ENCODE peak calls at places on chromosomes 12 and 14, in five cellular contexts. I, W, Q, K and D are unnamed samples. For H3K4me1, the result is how much of the 10 kb centered on the place peaks cover.

GRCh38 chr14:51442513-51443175 is 202.6 kb downstream of the TMX1 start:
- DNase-seq in I (no peak), W (no peak), Q (no peak), K (no peak), D (no peak)

GRCh38 chr14:20907214-20907613 is 16.0 kb downstream of the RNASE3 start:
- DNase-seq in I (no peak), W (no peak), Q (no peak), K (no peak), D (no peak)

GRCh38 chr12:18998343-18999270 is 130.9 kb upstream of the PLEKHA5 start:
- DNase-seq in I (no peak), W (no peak), Q (no peak), K (no peak), D (no peak)

GRCh38 chr12:97989366-97989940 is 525.9 kb upstream of the TMPO start:
- DNase-seq in I (no peak), W (no peak), Q (no peak), K (no peak), D (no peak)

GRCh38 chr12:92304335-92305066 is 158.9 kb upstream of the BTG1 start:
- DNase-seq in I (no peak), W (peak), Q (no peak), K (no peak), D (no peak)

GRCh38 chr12:109387425-109388166 is 39.9 kb downstream of the MYO1H start:
- DNase-seq in I (no peak), W (peak), Q (no peak), K (no peak), D (no peak)

GRCh38 chr12:95248604-95249355 is 31.2 kb downstream of the VEZT start:
- DNase-seq in I (no peak), W (peak), Q (no peak), K (no peak), D (no peak)

GRCh38 chr14:71451501-71451900 is 480.7 kb upstream of the RGS6 start:
- DNase-seq in I (no peak), W (no peak), Q (no peak), K (no peak), D (no peak)

GRCh38 chr14:22887990-22888378 is 5.0 kb downstream of the REM2 start:
- DNase-seq in I (no peak), W (no peak), Q (no peak), K (peak), D (no peak)

GRCh38 chr14:89443002-89443660 is 26.1 kb upstream of the FOXN3 start:
- DNase-seq in I (no peak), W (no peak), Q (no peak), K (no peak), D (no peak)

GRCh38 chr14:77212933-77213656 is 31.5 kb downstream of the TMEM63C start:
- DNase-seq in I (no peak), W (peak), Q (no peak), K (peak), D (peak)

GRCh38 chr14:104248203-104249055 is 110.0 kb downstream of the KIF26A start:
- DNase-seq in I (no peak), W (no peak), Q (peak), K (no peak), D (no peak)

GRCh38 chr14:22319526-22320352 is 269.3 kb downstream of the DAD1 start:
- DNase-seq in I (no peak), W (peak), Q (no peak), K (peak), D (no peak)

GRCh38 chr12:95690861-95691635 is 99.5 kb downstream of the NTN4 start:
- DNase-seq in I (no peak), W (no peak), Q (no peak), K (no peak), D (no peak)

GRCh38 chr12:91923864-91924263 is 221.8 kb downstream of the BTG1 start:
- DNase-seq in I (no peak), W (no peak), Q (peak), K (no peak), D (no peak)

GRCh38 chr14:51607677-51608076 is 44.0 kb upstream of the FRMD6 start:
- DNase-seq in I (no peak), W (no peak), Q (no peak), K (no peak), D (no peak)

GRCh38 chr12:101877816-101878811 is 734 bp downstream of the DRAM1 start:
- DNase-seq in I (no peak), W (no peak), Q (no peak), K (peak), D (peak)

GRCh38 chr14:92635896-92636295 is 112.5 kb downstream of the LGMN start:
- DNase-seq in I (no peak), W (peak), Q (no peak), K (no peak), D (no peak)

GRCh38 chr12:119678459-119678858 is 10.5 kb downstream of the PRKAB1 start:
- DNase-seq in I (no peak), W (peak), Q (no peak), K (no peak), D (no peak)

GRCh38 chr12:26768611-26769603 is 64.1 kb downstream of the ITPR2 start:
- DNase-seq in I (no peak), W (no peak), Q (no peak), K (no peak), D (no peak)

GRCh38 chr12:67630373-67631088 is 18.0 kb upstream of the DYRK2 start:
- DNase-seq in I (no peak), W (peak), Q (no peak), K (peak), D (no peak)

GRCh38 chr12:42125372-42125767 is 19.3 kb downstream of the GXYLT1 start:
- DNase-seq in I (no peak), W (no peak), Q (no peak), K (no peak), D (no peak)

GRCh38 chr12:108478611-108479010 is 36.5 kb upstream of the FICD start:
- DNase-seq in I (no peak), W (no peak), Q (no peak), K (no peak), D (no peak)

GRCh38 chr12:47590771-47591368 is 115.0 kb downstream of the RPAP3 start:
- DNase-seq in I (no peak), W (no peak), Q (no peak), K (no peak), D (no peak)

GRCh38 chr12:18224745-18225144 is 36.6 kb upstream of the PIK3C2G start:
- DNase-seq in I (no peak), W (peak), Q (no peak), K (no peak), D (no peak)

DNA sequence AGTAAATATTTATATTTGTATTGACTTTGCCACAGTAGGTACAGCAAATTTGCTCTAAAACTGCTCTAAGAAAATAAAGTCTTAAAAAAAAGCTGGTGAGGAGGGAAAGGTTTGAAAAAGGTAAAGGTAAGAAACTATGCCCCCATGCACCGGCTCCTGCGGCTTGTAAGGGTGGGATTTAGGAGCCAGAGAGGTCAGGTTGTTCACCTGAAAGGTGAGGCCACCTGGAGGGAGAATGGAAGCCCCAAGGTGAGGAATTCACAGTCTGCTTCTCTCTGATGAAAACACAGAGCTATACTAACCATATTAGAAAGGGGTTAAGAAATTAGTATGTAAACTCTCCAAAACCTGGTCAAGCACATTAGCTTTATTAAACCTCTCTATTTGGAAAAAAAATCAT is 31.8 kb downstream of the CPM start:
- DNase-seq in I (no peak), W (no peak), Q (no peak), K (no peak), D (no peak)
- TF ChIP-seq CTCF in I (no peak), W (no peak), Q (no peak), K (no peak), D (no peak)

DNA sequence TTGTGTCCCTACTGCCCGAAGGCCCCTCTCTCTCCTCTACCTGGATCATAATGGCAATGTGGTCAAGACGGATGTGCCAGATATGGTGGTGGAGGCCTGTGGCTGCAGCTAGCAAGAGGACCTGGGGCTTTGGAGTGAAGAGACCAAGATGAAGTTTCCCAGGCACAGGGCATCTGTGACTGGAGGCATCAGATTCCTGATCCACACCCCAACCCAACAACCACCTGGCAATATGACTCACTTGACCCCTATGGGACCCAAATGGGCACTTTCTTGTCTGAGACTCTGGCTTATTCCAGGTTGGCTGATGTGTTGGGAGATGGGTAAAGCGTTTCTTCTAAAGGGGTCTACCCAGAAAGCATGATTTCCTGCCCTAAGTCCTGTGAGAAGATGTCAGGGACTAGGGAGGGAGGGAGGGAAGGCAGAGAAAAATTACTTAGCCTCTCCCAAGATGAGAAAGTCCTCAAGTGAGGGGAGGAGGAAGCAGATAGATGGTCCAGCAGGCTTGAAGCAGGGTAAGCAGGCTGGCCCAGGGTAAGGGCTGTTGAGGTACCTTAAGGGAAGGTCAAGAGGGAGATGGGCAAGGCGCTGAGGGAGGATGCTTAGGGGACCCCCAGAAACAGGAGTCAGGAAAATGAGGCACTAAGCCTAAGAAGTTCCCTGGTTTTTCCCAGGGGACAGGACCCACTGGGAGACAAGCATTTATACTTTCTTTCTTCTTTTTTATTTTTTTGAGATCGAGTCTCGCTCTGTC is 1.8 kb downstream of the INHBE start:
- DNase-seq in I (no peak), W (no peak), Q (no peak), K (no peak), D (no peak)
- H3K4me1 ChIP-seq in I (under half), W (under half), Q (under half), K (under half), D (under half)

DNA sequence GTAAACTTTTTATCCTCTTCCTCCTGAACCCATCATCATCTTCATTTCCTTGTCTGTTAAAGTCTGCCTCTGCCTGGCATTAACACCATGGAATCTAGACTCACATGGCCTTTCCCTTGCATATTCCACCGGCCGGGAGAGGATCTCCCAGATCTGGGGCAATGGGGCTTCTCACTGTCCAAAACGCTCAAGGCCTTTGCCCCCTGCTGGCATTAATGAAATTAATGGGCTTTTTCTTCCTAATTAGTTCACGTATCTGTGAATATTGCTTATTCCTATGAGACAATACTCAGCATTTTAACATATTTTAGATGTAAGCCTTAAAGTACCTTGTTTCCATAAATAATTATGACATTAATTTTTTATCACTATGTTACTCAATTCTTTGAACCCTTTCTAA is 42.9 kb upstream of the CAPRIN2 start:
- DNase-seq in I (no peak), W (no peak), Q (no peak), K (no peak), D (no peak)
- TF ChIP-seq CTCF in I (no peak), W (no peak), Q (no peak), K (no peak), D (no peak)

DNA sequence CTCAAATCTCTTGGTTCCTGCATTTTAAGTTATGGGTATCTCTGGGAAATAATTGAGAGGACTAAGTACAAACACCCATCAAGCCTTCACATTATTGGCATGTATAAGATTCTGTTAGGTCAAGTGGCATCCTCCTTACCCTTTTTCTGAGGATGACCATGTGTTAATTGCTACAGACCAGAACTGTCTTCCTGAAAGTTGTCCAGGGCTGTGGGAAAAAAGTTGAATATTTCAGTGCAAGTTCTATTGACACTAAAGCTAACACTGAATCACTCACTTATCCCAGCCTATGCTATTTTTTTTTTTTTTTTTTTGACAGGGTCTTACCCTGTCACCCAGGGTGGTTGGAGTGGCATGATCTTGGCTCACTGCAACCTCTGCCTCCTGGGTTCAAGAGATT is 130.1 kb upstream of the HIF1A start:
- DNase-seq in I (no peak), W (no peak), Q (no peak), K (no peak), D (no peak)
- H3K4me1 ChIP-seq in I (under half), W (under half), Q (half or more), K (under half), D (under half)

DNA sequence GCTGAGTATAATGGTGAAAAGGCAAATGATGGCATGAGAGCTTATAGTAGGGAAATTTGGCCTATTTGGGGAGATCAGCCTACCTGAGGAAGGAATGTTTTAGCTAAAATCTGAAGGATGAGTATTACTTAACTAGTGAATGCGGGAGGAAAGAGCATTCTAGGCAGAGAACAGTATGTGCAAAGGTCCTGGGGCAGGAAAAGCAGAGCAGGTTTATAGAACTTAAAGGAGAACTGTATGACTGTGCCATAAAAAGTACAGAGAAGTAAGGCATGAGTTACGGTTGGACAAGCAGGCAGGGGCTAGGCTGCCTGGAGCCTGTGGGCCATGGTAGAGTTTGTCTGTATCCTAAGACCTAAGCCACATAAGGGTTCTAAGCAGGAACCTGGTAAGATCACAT is 21.7 kb upstream of the P2RX4 start:
- DNase-seq in I (no peak), W (no peak), Q (no peak), K (no peak), D (no peak)
- TF ChIP-seq CTCF in I (no peak), W (no peak), Q (no peak), K (no peak), D (no peak)